ENCODE peak calls at places on chromosome 21, in seven cellular contexts. E, R, N, D, F, I and O are unnamed samples. For H3K36me3 and H3K9me3, the result is how much of the 10 kb centered on the place peaks cover.

GRCh38 chr21:17732306-17732705 is 86.8 kb downstream of the C21orf91 start:
- DNase-seq in E (no peak), R (no peak), N (no peak), D (no peak), F (no peak), I (peak), O (peak)

GRCh38 chr21:45971487-45972352 is 9.8 kb upstream of the COL6A1 start:
- DNase-seq in E (peak), R (no peak), N (no peak), D (no peak), F (peak), I (no peak), O (no peak)

GRCh38 chr21:29499734-29500343 is 201.1 kb downstream of the BACH1 start:
- DNase-seq in E (no peak), R (peak), N (no peak), D (no peak), F (no peak), I (peak), O (peak)

GRCh38 chr21:16851054-16851453 is 661.8 kb upstream of the CXADR start:
- DNase-seq in E (no peak), R (no peak), N (no peak), D (no peak), F (no peak), I (no peak), O (no peak)

GRCh38 chr21:46008893-46009635 is 27.5 kb downstream of the COL6A1 start:
- DNase-seq in E (no peak), R (no peak), N (no peak), D (no peak), F (peak), I (no peak), O (no peak)

GRCh38 chr21:31731112-31731801 is 661 bp downstream of the SCAF4 start:
- DNase-seq in E (peak), R (peak), N (no peak), D (no peak), F (peak), I (no peak), O (no peak)

GRCh38 chr21:46059195-46059594 is 38.7 kb upstream of the COL6A2 start:
- DNase-seq in E (peak), R (no peak), N (no peak), D (no peak), F (no peak), I (no peak), O (no peak)

GRCh38 chr21:46168659-46169386 is 13.4 kb upstream of the FTCD start:
- DNase-seq in E (no peak), R (no peak), N (no peak), D (no peak), F (peak), I (no peak), O (no peak)

GRCh38 chr21:17512245-17513213 is at the start of gene CXADR:
- DNase-seq in E (peak), R (peak), N (no peak), D (peak), F (peak), I (peak), O (peak)

DNA sequence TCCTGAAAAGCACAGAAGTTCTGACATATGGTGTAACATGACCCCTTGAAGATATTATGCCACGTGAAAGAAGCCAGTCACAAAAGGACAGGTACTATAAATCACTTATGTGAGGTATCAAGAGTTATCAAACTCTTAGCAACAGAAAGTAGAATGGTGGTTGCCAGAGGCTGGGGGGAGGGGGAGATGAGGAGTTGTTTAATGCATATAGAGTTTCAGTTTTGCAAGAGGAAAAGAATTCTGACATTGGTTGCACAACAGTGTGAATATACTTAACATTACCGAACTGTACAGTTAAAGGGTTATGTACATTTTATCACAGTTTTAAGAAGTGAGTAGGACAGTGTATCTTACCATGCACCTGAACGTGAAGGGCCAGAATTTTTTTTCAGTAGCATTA is 80.0 kb downstream of the USP25 start:
- DNase-seq in E (no peak), R (no peak), N (no peak), D (no peak), F (no peak), I (no peak), O (no peak)
- H3K36me3 ChIP-seq in E (under half), R (under half), N (under half), D (under half), F (half or more), I (under half), O (under half)

GRCh38 chr21:44532712-44533111 is 7.3 kb downstream of the KRTAP10-1 start:
- DNase-seq in E (peak), R (no peak), N (no peak), D (no peak), F (no peak), I (no peak), O (no peak)

GRCh38 chr21:44533121-44533890 is 6.7 kb downstream of the KRTAP10-1 start:
- DNase-seq in E (peak), R (no peak), N (no peak), D (peak), F (peak), I (no peak), O (no peak)

GRCh38 chr21:44530903-44531605 is 8.9 kb downstream of the KRTAP10-1 start:
- DNase-seq in E (peak), R (no peak), N (no peak), D (peak), F (peak), I (no peak), O (no peak)

GRCh38 chr21:44531606-44532128 is 8.3 kb downstream of the KRTAP10-1 start:
- DNase-seq in E (peak), R (no peak), N (no peak), D (no peak), F (peak), I (no peak), O (no peak)

GRCh38 chr21:44532165-44532564 is 7.8 kb downstream of the KRTAP10-1 start:
- DNase-seq in E (no peak), R (no peak), N (no peak), D (no peak), F (peak), I (no peak), O (no peak)
- H3K9me3 ChIP-seq in E (under half), R (under half), N (under half), D (under half), F (under half), I (under half), O (under half)

DNA sequence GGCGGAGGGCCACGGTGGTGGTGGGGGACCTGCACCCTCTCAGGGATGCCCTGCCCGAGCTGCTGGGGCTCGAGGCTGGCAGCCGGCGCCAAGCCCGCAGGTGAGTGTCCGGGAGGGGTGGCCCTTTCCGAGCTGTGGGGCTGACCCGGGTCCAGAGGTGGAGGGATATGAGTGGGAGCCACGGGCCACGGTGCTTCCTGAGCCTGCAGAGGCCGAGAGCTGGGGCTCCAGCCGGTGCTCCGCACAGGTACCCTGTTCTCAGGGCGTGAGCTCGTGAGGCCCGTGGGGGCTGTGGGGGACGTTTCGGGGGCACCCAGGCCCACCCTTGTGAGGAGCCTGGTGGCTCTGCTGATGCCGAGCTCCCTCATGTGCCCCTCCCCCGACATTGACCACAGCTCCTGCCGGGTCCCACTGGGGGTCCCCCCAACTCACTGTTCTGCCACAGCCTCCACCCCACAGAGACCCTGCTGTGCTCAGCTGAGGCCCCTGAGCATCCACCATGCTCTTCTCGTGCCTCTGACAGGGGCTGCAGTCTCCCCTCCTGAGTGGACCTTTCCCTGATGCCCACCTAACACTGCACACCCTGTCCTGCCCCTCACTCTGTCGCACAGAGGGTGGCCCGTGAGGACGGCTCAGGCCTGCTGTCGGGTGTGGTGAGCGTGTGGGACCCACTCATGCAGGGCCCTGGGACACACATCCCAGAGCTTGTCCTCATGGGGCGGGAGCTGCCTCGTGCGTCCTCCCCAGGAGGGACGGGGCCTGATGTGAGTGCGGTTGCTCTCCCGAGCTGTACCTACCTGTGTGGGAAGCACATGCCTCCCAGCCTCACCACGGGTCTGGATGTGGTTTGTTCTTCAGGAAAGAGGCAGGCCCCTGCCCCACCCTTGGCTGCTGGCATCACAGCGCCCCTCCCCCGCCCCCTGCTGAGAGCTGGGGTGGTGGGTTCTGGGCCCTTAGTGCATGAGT is 27.5 kb downstream of the SLX9 start:
- DNase-seq in E (no peak), R (no peak), N (no peak), D (no peak), F (no peak), I (no peak), O (no peak)
- H3K36me3 ChIP-seq in E (under half), R (under half), N (under half), D (under half), F (under half), I (under half), O (under half)

DNA sequence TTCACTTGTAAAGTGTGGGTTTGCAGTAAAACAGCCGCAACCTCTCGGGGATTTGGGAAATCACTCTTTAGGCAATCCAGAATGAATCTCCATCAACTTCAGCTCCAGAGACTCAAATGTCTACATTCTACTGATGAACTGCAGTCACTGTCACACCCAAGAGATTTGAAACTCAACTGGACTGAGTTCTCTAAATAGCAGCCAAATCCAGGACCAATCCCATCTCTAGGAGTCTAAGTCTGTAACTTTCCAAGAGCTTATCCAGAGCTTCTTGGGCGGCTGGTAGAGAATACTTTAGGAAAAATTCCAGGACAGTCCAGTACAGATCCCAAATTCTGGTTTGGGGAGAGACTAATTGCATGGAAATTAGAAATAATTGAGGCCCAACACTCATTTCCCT is 62.9 kb downstream of the ADAMTS1 start:
- DNase-seq in E (no peak), R (no peak), N (no peak), D (no peak), F (no peak), I (no peak), O (no peak)
- H3K9me3 ChIP-seq in E (under half), R (under half), N (under half), D (under half), F (under half), I (under half), O (under half)

GRCh38 chr21:43696214-43696613 is 22.7 kb upstream of the PDXK start:
- DNase-seq in E (peak), R (no peak), N (no peak), D (no peak), F (no peak), I (no peak), O (no peak)

GRCh38 chr21:43692949-43693348 is 26.0 kb upstream of the PDXK start:
- DNase-seq in E (peak), R (no peak), N (no peak), D (no peak), F (no peak), I (no peak), O (no peak)

GRCh38 chr21:43694437-43695079 is 24.4 kb upstream of the PDXK start:
- DNase-seq in E (no peak), R (no peak), N (no peak), D (no peak), F (no peak), I (no peak), O (no peak)

GRCh38 chr21:43691801-43692200 is 27.1 kb upstream of the PDXK start:
- DNase-seq in E (no peak), R (no peak), N (no peak), D (no peak), F (no peak), I (no peak), O (no peak)

DNA sequence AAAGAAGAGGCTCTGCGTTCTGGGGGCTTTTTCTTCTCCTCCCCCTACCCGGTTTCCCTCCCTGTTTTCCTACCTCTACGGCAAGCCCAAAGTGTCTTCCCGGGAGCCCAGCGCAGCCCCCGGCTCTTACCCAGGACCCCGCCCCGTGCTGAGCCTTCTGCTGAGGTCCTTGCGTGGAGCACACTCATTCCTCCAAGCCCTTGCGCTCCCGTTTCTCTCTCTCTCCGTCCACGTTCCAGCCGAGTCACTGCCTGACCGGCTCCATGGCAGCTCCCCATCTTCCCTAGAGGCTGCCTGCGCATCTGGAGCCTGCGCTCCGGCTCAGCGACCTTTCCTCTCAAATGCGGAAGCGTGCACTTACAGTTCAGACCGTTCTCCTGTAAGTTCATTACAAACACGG is 24.9 kb upstream of the PDXK start:
- DNase-seq in E (no peak), R (no peak), N (no peak), D (no peak), F (no peak), I (no peak), O (no peak)
- H3K36me3 ChIP-seq in E (under half), R (under half), N (under half), D (half or more), F (half or more), I (under half), O (half or more)

GRCh38 chr21:23687154-23687553 is 1920.1 kb downstream of the MRPL39 start:
- DNase-seq in E (no peak), R (no peak), N (no peak), D (no peak), F (no peak), I (no peak), O (no peak)
- H3K9me3 ChIP-seq in E (under half), R (under half), N (under half), D (under half), F (under half), I (under half), O (under half)

DNA sequence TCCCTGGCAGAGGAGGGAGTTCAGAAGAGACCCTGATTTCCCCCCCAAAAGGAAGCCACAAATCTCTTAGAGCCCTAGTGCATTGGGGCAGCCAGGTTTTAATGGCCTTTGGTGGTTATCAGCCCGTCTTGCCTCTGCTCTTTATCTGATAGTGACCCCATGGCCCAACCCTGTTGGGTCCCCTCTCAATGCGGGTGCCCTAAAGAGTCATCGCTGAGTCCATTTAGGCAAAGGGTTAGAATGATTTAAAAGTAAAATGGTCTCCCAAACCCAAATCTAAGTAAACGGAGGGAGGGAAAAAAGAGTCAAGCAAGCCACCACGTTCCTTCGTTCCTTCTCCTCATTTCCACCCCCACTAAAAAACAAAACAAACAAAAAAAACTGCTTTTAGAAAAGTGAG is 164.0 kb downstream of the RUNX1 start:
- DNase-seq in E (no peak), R (no peak), N (no peak), D (no peak), F (no peak), I (no peak), O (peak)
- H3K36me3 ChIP-seq in E (under half), R (under half), N (under half), D (under half), F (under half), I (under half), O (under half)

DNA sequence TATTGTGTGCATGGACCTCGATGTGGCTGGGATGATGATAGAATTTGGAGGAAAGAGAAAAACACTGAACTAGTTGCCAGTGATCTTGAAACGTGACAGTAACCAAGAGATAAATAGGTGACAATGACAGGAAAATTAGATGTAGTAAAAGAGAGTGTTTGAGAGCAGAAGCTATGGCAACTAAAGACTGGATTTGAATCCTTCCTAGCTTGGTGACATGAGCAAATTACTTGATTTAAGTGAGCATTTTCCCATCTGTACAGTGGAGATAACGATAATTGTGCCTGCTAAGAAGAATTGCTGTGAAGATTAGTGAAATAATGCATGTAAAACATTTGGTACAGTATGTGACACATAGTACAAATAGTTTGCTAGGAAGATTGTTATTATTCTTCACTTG is 12.7 kb downstream of the TTC3 start:
- DNase-seq in E (no peak), R (no peak), N (no peak), D (no peak), F (no peak), I (no peak), O (no peak)
- H3K9me3 ChIP-seq in E (under half), R (under half), N (under half), D (under half), F (under half), I (under half), O (under half)

DNA sequence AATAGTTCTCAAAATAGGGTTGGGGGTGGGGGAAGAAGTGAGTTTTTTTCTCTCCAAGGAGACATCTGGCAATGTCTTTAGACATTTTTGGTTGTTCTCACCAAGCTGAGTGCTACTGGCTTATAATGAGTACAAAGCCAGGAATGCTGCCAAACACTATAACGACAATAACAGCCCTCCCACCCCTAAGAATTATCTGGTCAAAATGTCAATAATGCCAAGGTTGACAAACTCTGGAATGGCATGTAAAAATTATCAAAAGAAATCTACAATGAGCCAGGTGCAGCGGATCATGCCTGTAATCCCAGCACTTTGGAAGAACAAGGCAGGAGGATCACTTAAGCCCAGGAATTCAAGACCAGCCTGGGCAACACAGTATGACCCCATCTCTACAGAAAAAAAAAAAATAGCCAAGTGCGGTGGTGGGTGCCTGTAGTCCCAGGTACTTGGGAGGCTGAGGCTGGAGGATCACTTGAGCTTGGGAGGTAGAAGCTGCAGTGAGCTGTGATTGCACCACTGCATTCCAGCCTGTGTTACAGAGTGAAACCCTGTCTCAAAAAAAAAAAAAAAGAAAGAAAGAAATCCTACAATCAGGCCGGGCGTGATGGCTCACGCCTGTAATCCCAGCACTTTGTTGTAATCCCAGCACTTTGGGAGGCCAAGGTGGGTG is 2.5 kb downstream of the ATP5PF start:
- DNase-seq in E (no peak), R (no peak), N (no peak), D (no peak), F (no peak), I (no peak), O (no peak)
- H3K36me3 ChIP-seq in E (under half), R (under half), N (under half), D (under half), F (under half), I (under half), O (under half)

DNA sequence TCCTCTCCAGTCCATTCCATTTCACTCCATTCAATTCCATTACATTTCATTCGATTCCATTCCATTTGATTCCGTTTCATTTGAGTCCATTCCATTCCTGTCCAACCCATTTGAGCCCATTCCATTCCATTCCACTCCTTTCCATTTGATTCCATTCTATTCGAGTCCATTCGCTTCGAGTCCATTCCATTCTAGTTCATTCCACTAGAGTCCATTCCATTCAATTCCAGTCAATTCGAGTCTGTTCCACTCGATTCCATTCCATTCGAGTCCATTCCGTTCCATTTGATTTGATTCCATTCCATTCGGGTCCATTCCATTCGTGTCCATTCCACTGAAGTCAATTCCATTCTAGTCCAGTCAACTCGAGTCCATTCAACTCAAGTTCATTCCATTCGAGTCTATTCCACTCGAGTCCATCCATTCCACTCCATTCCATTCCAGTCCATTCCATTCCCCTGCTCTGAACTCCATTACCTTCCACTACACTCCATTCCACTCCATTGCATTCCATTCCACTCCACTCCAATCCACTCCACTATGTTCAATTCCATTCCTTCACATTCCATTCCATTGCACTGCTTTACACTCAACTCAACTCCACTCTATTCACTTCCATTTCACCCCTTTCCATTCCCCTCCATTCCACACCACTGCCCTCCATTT is 2569.4 kb upstream of the TPTE start:
- DNase-seq in E (no peak), R (no peak), N (no peak), D (no peak), F (no peak), I (no peak), O (no peak)
- H3K9me3 ChIP-seq in E (under half), R (half or more), N (half or more), D (under half), F (under half), I (half or more), O (half or more)